ENCODE peak calls at places on chromosomes 5 and 9, in four cellular contexts. One of them, this sample, is unnamed.

GRCh38 chr9:114709636-114710035 is 27.6 kb upstream of the TEX48 start:
- DNase-seq in neuronal stem cell: no peak
- DNase-seq in psoas muscle: no peak
- DNase-seq in cardiac muscle cell: no peak
- DNase-seq in this sample: no peak

GRCh38 chr5:172179032-172179989 is 8.7 kb downstream of the STK10 start:
- DNase-seq in psoas muscle: no peak
- DNase-seq in cardiac muscle cell: peak; percentile 76
- DNase-seq in neuronal stem cell: no peak
- DNase-seq in this sample: no peak

GRCh38 chr5:165829504-165829903 is 2324.1 kb downstream of the MAT2B start:
- DNase-seq in psoas muscle: no peak
- DNase-seq in neuronal stem cell: no peak
- DNase-seq in cardiac muscle cell: no peak
- DNase-seq in this sample: no peak

GRCh38 chr9:109072810-109073435 is 46.8 kb downstream of the TMEM245 start:
- DNase-seq in psoas muscle: no peak
- DNase-seq in cardiac muscle cell: no peak
- DNase-seq in neuronal stem cell: no peak
- DNase-seq in this sample: no peak

GRCh38 chr5:151108566-151108965 is 27.7 kb upstream of the TNIP1 start:
- DNase-seq in neuronal stem cell: no peak
- DNase-seq in psoas muscle: peak; percentile 59
- DNase-seq in cardiac muscle cell: no peak
- DNase-seq in this sample: peak; percentile 82

GRCh38 chr5:14809369-14810144 is 62.0 kb downstream of the ANKH start:
- DNase-seq in neuronal stem cell: no peak
- DNase-seq in cardiac muscle cell: peak; percentile 79
- DNase-seq in psoas muscle: peak; percentile 68
- DNase-seq in this sample: no peak

GRCh38 chr9:93112116-93112863 is 16.3 kb downstream of the CARD19 start:
- DNase-seq in neuronal stem cell: no peak
- DNase-seq in cardiac muscle cell: no peak
- DNase-seq in psoas muscle: peak; percentile 55
- DNase-seq in this sample: peak; percentile 43

GRCh38 chr9:96495341-96495740 is 45.4 kb downstream of the HABP4 start:
- DNase-seq in neuronal stem cell: no peak
- DNase-seq in cardiac muscle cell: peak; percentile 91
- DNase-seq in psoas muscle: no peak
- DNase-seq in this sample: no peak

GRCh38 chr5:41296066-41296465 is 82.7 kb upstream of the C6 start:
- DNase-seq in psoas muscle: no peak
- DNase-seq in neuronal stem cell: no peak
- DNase-seq in cardiac muscle cell: no peak
- DNase-seq in this sample: no peak

GRCh38 chr5:135829681-135830383 is 4.6 kb upstream of the SLC25A48 start:
- DNase-seq in neuronal stem cell: peak; percentile 73
- DNase-seq in cardiac muscle cell: peak; percentile 67
- DNase-seq in psoas muscle: peak; percentile 81
- DNase-seq in this sample: peak; percentile 47

GRCh38 chr5:146971401-146971800 is 92.8 kb upstream of the PPP2R2B start:
- DNase-seq in cardiac muscle cell: no peak
- DNase-seq in neuronal stem cell: no peak
- DNase-seq in psoas muscle: no peak
- DNase-seq in this sample: no peak

GRCh38 chr5:134736173-134736812 is 2.1 kb upstream of the CAMLG start:
- DNase-seq in psoas muscle: no peak
- DNase-seq in cardiac muscle cell: no peak
- DNase-seq in neuronal stem cell: no peak
- DNase-seq in this sample: no peak

GRCh38 chr5:36691993-36692392 is 85.6 kb downstream of the SLC1A3 start:
- DNase-seq in cardiac muscle cell: no peak
- DNase-seq in neuronal stem cell: no peak
- DNase-seq in psoas muscle: no peak
- DNase-seq in this sample: no peak

GRCh38 chr9:124001865-124002525 is 9.6 kb upstream of the LHX2 start:
- DNase-seq in psoas muscle: no peak
- DNase-seq in cardiac muscle cell: no peak
- DNase-seq in neuronal stem cell: peak; percentile 15
- DNase-seq in this sample: no peak

GRCh38 chr5:156920042-156920860 is 42.8 kb downstream of the TIMD4 start:
- DNase-seq in psoas muscle: no peak
- DNase-seq in cardiac muscle cell: no peak
- DNase-seq in neuronal stem cell: no peak
- DNase-seq in this sample: no peak

GRCh38 chr5:218457-219289 is 553 bp downstream of the SDHA start:
- DNase-seq in neuronal stem cell: peak; percentile 24
- DNase-seq in psoas muscle: peak; percentile 76
- DNase-seq in cardiac muscle cell: peak; percentile 51
- DNase-seq in this sample: peak; percentile 86

GRCh38 chr9:93577045-93577939 is 908 bp downstream of the PHF2 start:
- DNase-seq in cardiac muscle cell: peak; percentile 40
- DNase-seq in psoas muscle: peak; percentile 76
- DNase-seq in neuronal stem cell: peak; percentile 20
- DNase-seq in this sample: peak; percentile 41

GRCh38 chr5:88886252-88886651 is 3.3 kb upstream of the MEF2C start:
- DNase-seq in neuronal stem cell: no peak
- DNase-seq in cardiac muscle cell: no peak
- DNase-seq in psoas muscle: no peak
- DNase-seq in this sample: no peak

GRCh38 chr5:14428302-14429081 is 153.1 kb upstream of the OTULINL start:
- DNase-seq in psoas muscle: no peak
- DNase-seq in neuronal stem cell: no peak
- DNase-seq in cardiac muscle cell: no peak
- DNase-seq in this sample: no peak

DNA sequence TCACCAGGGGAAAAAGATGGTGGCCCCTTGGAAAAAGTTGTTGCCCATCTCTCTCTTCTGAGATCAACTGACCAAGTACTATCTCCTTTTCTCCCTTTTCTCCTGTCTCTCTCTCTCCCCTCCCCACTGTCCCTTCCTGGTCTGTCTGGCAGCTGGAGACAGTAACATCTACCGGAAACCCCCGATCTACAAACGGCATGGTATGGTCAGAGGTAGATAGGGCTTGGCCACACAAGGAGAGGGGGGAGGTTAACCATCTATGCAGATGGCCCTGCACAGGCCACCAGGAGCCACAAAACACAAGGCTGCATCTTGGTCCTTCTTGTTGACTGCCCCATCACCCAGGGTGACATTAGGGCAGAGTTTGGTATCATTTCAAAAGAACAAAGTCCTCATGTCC is 29.3 kb upstream of the AFAP1L1 start:
- DNase-seq in cardiac muscle cell: no peak
- DNase-seq in psoas muscle: no peak
- DNase-seq in neuronal stem cell: no peak
- DNase-seq in this sample: no peak
- H3K4me1 ChIP-seq in cardiac muscle cell: no peaks in the 10 kb centered on the region
- H3K4me1 ChIP-seq in psoas muscle: no peaks in the 10 kb centered on the region
- H3K4me1 ChIP-seq in neuronal stem cell: no peaks in the 10 kb centered on the region
- H3K4me1 ChIP-seq in this sample: no peaks in the 10 kb centered on the region

GRCh38 chr5:51997908-51998307 is 614.7 kb downstream of the ISL1 start:
- DNase-seq in psoas muscle: no peak
- DNase-seq in neuronal stem cell: peak; percentile 55
- DNase-seq in cardiac muscle cell: no peak
- DNase-seq in this sample: no peak
- H3K4me3 ChIP-seq in psoas muscle: no peak overlapping the region
- H3K4me3 ChIP-seq in neuronal stem cell: no peak overlapping the region
- H3K4me3 ChIP-seq in cardiac muscle cell: no peak overlapping the region
- H3K4me3 ChIP-seq in this sample: no peak overlapping the region

GRCh38 chr5:116652903-116653302 is 78.3 kb upstream of the SEMA6A start:
- DNase-seq in psoas muscle: no peak
- DNase-seq in cardiac muscle cell: peak; percentile 69
- DNase-seq in neuronal stem cell: peak; percentile 17
- DNase-seq in this sample: no peak
- H3K4me1 ChIP-seq in psoas muscle: no peaks in the 10 kb centered on the region
- H3K4me1 ChIP-seq in cardiac muscle cell: peaks cover 14% of the 10 kb centered on the region
- H3K4me1 ChIP-seq in neuronal stem cell: peaks cover 27% of the 10 kb centered on the region
- H3K4me1 ChIP-seq in this sample: no peaks in the 10 kb centered on the region

GRCh38 chr5:176629317-176629852 is 949 bp downstream of the SNCB start:
- DNase-seq in neuronal stem cell: no peak
- DNase-seq in psoas muscle: no peak
- DNase-seq in cardiac muscle cell: no peak
- DNase-seq in this sample: no peak
- H3K4me3 ChIP-seq in neuronal stem cell: no peak overlapping the region
- H3K4me3 ChIP-seq in psoas muscle: peak overlapping the region; percentile 61
- H3K4me3 ChIP-seq in cardiac muscle cell: peak overlapping the region; percentile 56
- H3K4me3 ChIP-seq in this sample: peak overlapping the region; percentile 38

GRCh38 chr9:136536051-136536720 is 9.7 kb downstream of the NOTCH1 start:
- DNase-seq in psoas muscle: no peak
- DNase-seq in neuronal stem cell: no peak
- DNase-seq in cardiac muscle cell: no peak
- DNase-seq in this sample: no peak

GRCh38 chr9:136537896-136538598 is 7.8 kb downstream of the NOTCH1 start:
- DNase-seq in psoas muscle: no peak
- DNase-seq in neuronal stem cell: no peak
- DNase-seq in cardiac muscle cell: no peak
- DNase-seq in this sample: no peak

GRCh38 chr9:136537411-136537810 is 8.4 kb downstream of the NOTCH1 start:
- DNase-seq in neuronal stem cell: no peak
- DNase-seq in psoas muscle: no peak
- DNase-seq in cardiac muscle cell: no peak
- DNase-seq in this sample: no peak

GRCh38 chr9:136535070-136535469 is 10.8 kb downstream of the NOTCH1 start:
- DNase-seq in neuronal stem cell: no peak
- DNase-seq in psoas muscle: no peak
- DNase-seq in cardiac muscle cell: no peak
- DNase-seq in this sample: no peak

GRCh38 chr9:136536721-136537241 is 9.1 kb downstream of the NOTCH1 start:
- DNase-seq in psoas muscle: no peak
- DNase-seq in cardiac muscle cell: no peak
- DNase-seq in neuronal stem cell: no peak
- DNase-seq in this sample: no peak
- H3K4me1 ChIP-seq in psoas muscle: peaks cover 10% of the 10 kb centered on the region
- H3K4me1 ChIP-seq in cardiac muscle cell: no peaks in the 10 kb centered on the region
- H3K4me1 ChIP-seq in neuronal stem cell: peaks cover 2% of the 10 kb centered on the region
- H3K4me1 ChIP-seq in this sample: peaks cover 7% of the 10 kb centered on the region

GRCh38 chr9:112917987-112918362 is 27.3 kb upstream of the SLC46A2 start:
- DNase-seq in cardiac muscle cell: no peak
- DNase-seq in neuronal stem cell: no peak
- DNase-seq in psoas muscle: no peak
- DNase-seq in this sample: no peak
- H3K4me3 ChIP-seq in cardiac muscle cell: no peak overlapping the region
- H3K4me3 ChIP-seq in neuronal stem cell: no peak overlapping the region
- H3K4me3 ChIP-seq in psoas muscle: no peak overlapping the region
- H3K4me3 ChIP-seq in this sample: no peak overlapping the region

GRCh38 chr5:108729306-108729645 is 18.4 kb upstream of the FER start:
- DNase-seq in psoas muscle: no peak
- DNase-seq in neuronal stem cell: no peak
- DNase-seq in cardiac muscle cell: peak; percentile 55
- DNase-seq in this sample: no peak

GRCh38 chr5:108728566-108729305 is 19.0 kb upstream of the FER start:
- DNase-seq in psoas muscle: no peak
- DNase-seq in cardiac muscle cell: peak; percentile 40
- DNase-seq in neuronal stem cell: no peak
- DNase-seq in this sample: no peak

GRCh38 chr5:108727154-108727638 is 20.5 kb upstream of the FER start:
- DNase-seq in neuronal stem cell: no peak
- DNase-seq in psoas muscle: no peak
- DNase-seq in cardiac muscle cell: peak; percentile 36
- DNase-seq in this sample: peak; percentile 39

GRCh38 chr5:108726446-108727091 is 21.1 kb upstream of the FER start:
- DNase-seq in psoas muscle: no peak
- DNase-seq in neuronal stem cell: no peak
- DNase-seq in cardiac muscle cell: no peak
- DNase-seq in this sample: no peak

DNA sequence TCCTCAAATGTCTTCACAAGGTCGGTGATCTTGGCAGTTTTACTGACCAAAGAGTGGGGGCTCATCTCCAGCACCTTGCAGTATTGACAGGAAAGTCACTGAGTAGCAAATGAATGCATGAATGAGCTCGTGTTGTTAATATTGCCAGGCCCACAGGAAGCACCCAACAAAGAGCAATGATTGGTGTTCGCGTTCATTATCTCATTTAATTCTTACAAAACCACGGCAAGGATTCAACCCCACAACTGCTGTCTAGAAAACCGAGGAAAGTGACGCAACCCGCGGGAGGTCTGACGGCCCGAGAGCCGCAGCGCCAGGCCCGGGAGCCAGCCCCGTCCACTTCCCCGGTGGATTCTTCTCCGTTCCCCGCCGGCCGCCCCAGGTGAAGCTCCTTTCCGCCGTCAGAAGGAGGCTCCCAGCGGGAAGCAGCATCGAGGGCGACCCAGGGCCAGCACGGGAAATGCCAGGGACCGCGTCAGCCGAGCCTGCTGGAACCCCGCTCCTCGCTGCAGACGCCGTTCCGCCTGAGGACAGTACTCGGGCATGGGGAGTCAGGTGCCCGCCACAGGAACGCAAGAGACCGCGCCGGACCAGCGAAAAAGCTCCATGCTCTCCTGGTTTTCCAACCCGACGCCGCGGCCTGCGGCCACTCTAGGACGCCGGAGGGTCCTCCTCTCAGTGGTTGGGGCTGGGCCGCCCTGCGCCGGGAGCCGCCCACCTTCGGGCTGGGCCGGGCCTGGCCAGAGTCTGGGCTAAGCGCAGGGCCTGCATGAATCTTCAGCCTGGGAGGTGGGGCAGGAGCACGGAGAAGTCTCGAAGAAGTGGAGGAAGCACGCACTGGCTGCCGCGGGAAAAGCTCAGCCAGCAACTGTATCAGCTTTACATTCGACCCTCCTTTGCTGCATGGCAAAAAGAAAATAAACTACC is 19.8 kb upstream of the FER start:
- DNase-seq in psoas muscle: peak; percentile 94
- DNase-seq in cardiac muscle cell: peak; percentile 96
- DNase-seq in neuronal stem cell: peak; percentile 84
- DNase-seq in this sample: peak; percentile 92
- H3K4me1 ChIP-seq in psoas muscle: peaks cover 16% of the 10 kb centered on the region
- H3K4me1 ChIP-seq in cardiac muscle cell: peaks cover 11% of the 10 kb centered on the region
- H3K4me1 ChIP-seq in neuronal stem cell: no peaks in the 10 kb centered on the region
- H3K4me1 ChIP-seq in this sample: no peaks in the 10 kb centered on the region

GRCh38 chr9:34370335-34370969 is 6.2 kb downstream of the MYORG start:
- DNase-seq in psoas muscle: no peak
- DNase-seq in cardiac muscle cell: no peak
- DNase-seq in neuronal stem cell: no peak
- DNase-seq in this sample: no peak
- H3K4me3 ChIP-seq in psoas muscle: no peak overlapping the region
- H3K4me3 ChIP-seq in cardiac muscle cell: no peak overlapping the region
- H3K4me3 ChIP-seq in neuronal stem cell: no peak overlapping the region
- H3K4me3 ChIP-seq in this sample: no peak overlapping the region

This sample was measured in pancreas.